ENCODE peak calls at places on chromosomes 3 and 15, in six cellular contexts. R is activated naive CD8-positive, alpha-beta T cell treated with anti-CD3 and anti-CD28 coated beads, Interleukin-2, amount 50 U/mL, for 24 hours; K is GM04504; O is activated CD8-positive, alpha-beta memory T cell treated with anti-CD3 and anti-CD28 coated beads, Interleukin-2, amount 10 ng/mL, durations not matched to agents 7 days and 5 days; V is stromal cell of bone marrow; W is glutamatergic neuron. J is an unnamed sample.

GRCh38 chr3:16987141-16987540 is 102.4 kb downstream of the PLCL2 start:
- DNase-seq in V (no peak), O (no peak), K (no peak), R (no peak), W (no peak), J (no peak)

GRCh38 chr3:184647405-184647936 is 64.4 kb downstream of the MAGEF1 start:
- DNase-seq in W (no peak), K (no peak), V (no peak), O (no peak), R (no peak), J (peak)

GRCh38 chr15:58517682-58518525 is 86.1 kb downstream of the LIPC start:
- DNase-seq in O (no peak), V (no peak), R (peak), W (no peak), K (no peak), J (no peak)

GRCh38 chr3:187975571-187976360 is 178.2 kb upstream of the LPP start:
- DNase-seq in R (no peak), V (peak), W (no peak), K (no peak), O (no peak), J (no peak)

GRCh38 chr3:123678108-123678511 is 93.3 kb upstream of the HACD2 start:
- DNase-seq in R (no peak), O (no peak), W (no peak), K (peak), V (peak), J (no peak)

GRCh38 chr15:58666957-58667356 is 82.5 kb downstream of the ADAM10 start:
- DNase-seq in K (no peak), V (peak), R (no peak), O (no peak), W (no peak), J (no peak)

GRCh38 chr3:169739067-169739466 is 25.8 kb downstream of the TERC start:
- DNase-seq in O (no peak), W (no peak), R (no peak), V (no peak), K (no peak), J (no peak)

GRCh38 chr3:100169186-100169585 is 54.9 kb upstream of the FILIP1L start:
- DNase-seq in K (no peak), W (no peak), V (no peak), O (no peak), R (no peak), J (peak)

GRCh38 chr3:42612147-42612680 is 11.7 kb downstream of the NKTR start:
- DNase-seq in K (no peak), O (no peak), R (no peak), W (no peak), V (no peak), J (no peak)

GRCh38 chr3:59704292-59704691 is 654.5 kb upstream of the CFAP20DC start:
- DNase-seq in K (no peak), O (no peak), V (no peak), W (no peak), R (no peak), J (no peak)

GRCh38 chr3:45874677-45875346 is 11.5 kb upstream of the CCR9 start:
- DNase-seq in K (no peak), V (no peak), O (no peak), W (no peak), R (no peak), J (no peak)